ENCODE peak calls at places on chromosome 3, in ten cellular contexts. Z, A, T, U, X, V, J, S, W and N are unnamed samples.

GRCh38 chr3:169664034-169664820 is 715 bp upstream of the MECOM start:
- DNase-seq in Z (peak), A (no peak), T (no peak), U (no peak), X (no peak), V (peak), J (peak), S (peak), W (peak), N (no peak)

GRCh38 chr3:11799777-11800176 is 46.9 kb downstream of the TAMM41 start:
- DNase-seq in Z (no peak), A (no peak), T (no peak), U (no peak), X (no peak), V (no peak), J (no peak), S (no peak), W (no peak), N (no peak)

GRCh38 chr3:113695818-113696645 is at the start of gene USF3:
- DNase-seq in Z (peak), A (peak), T (peak), U (peak), X (peak), V (peak), J (peak), S (peak), W (peak), N (peak)

GRCh38 chr3:177932750-177933660 is 603.2 kb upstream of the KCNMB2 start:
- DNase-seq in Z (no peak), A (no peak), T (peak), U (no peak), X (no peak), V (no peak), J (no peak), S (no peak), W (no peak), N (no peak)

GRCh38 chr3:39279745-39280517 is at the start of gene CX3CR1:
- DNase-seq in Z (no peak), A (no peak), T (no peak), U (no peak), X (no peak), V (no peak), J (no peak), S (no peak), W (no peak), N (no peak)

GRCh38 chr3:179236676-179237301 is 14.1 kb downstream of the KCNMB3 start:
- DNase-seq in Z (no peak), A (no peak), T (no peak), U (no peak), X (no peak), V (no peak), J (no peak), S (no peak), W (no peak), N (no peak)

GRCh38 chr3:172517859-172518466 is 5.3 kb downstream of the TNFSF10 start:
- DNase-seq in Z (no peak), A (no peak), T (no peak), U (no peak), X (no peak), V (no peak), J (no peak), S (no peak), W (no peak), N (no peak)

GRCh38 chr3:50184242-50184978 is 7.0 kb upstream of the GNAT1 start:
- DNase-seq in Z (no peak), A (no peak), T (no peak), U (no peak), X (no peak), V (no peak), J (no peak), S (no peak), W (no peak), N (no peak)

GRCh38 chr3:11668243-11669232 is 24.8 kb upstream of the VGLL4 start:
- DNase-seq in Z (no peak), A (no peak), T (no peak), U (no peak), X (no peak), V (no peak), J (no peak), S (no peak), W (no peak), N (no peak)

GRCh38 chr3:173945801-173946200 is 548.3 kb downstream of the NLGN1 start:
- DNase-seq in Z (no peak), A (no peak), T (no peak), U (no peak), X (no peak), V (no peak), J (no peak), S (no peak), W (no peak), N (no peak)

GRCh38 chr3:140391041-140391440 is 286.8 kb upstream of the TRIM42 start:
- DNase-seq in Z (no peak), A (peak), T (no peak), U (no peak), X (no peak), V (no peak), J (no peak), S (no peak), W (no peak), N (no peak)

GRCh38 chr3:100496711-100497261 is 4.4 kb downstream of the TMEM45A start:
- DNase-seq in Z (no peak), A (no peak), T (no peak), U (no peak), X (no peak), V (no peak), J (peak), S (no peak), W (no peak), N (no peak)
- H3K27ac ChIP-seq in Z (no peak), A (no peak), T (no peak), U (peak), X (no peak), V (no peak), J (no peak), S (no peak), W (no peak), N (no peak)

DNA sequence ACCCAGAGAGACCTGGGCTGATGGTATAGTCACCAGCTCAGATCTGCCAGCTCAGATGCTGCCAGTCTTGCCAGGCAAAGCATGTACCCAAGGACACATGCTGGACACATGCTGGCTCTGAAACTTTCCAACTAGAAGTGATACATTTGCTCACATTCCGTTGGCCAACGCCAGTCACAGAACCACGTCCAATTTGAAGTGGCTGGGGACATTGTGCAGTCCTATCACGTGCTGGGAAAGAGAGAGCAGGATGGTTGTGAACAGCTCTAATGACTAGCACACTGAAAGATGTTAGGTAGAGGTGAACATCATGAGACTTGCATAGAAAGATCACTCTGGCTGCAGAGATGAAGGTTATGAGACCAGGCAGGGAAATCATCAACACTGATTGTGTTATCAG is 308.5 kb upstream of the ROPN1 start:
- DNase-seq in Z (no peak), A (no peak), T (no peak), U (no peak), X (no peak), V (no peak), J (no peak), S (no peak), W (no peak), N (no peak)
- H3K27ac ChIP-seq in Z (no peak), A (no peak), T (no peak), U (no peak), X (no peak), V (no peak), J (no peak), S (no peak), W (no peak), N (no peak)

GRCh38 chr3:45034612-45035252 is 8.6 kb downstream of the CLEC3B start:
- DNase-seq in Z (peak), A (peak), T (peak), U (peak), X (no peak), V (peak), J (peak), S (peak), W (no peak), N (peak)

GRCh38 chr3:45032113-45032512 is 6.0 kb downstream of the CLEC3B start:
- DNase-seq in Z (no peak), A (no peak), T (no peak), U (no peak), X (no peak), V (no peak), J (no peak), S (no peak), W (no peak), N (no peak)

GRCh38 chr3:45033799-45034198 is 7.7 kb downstream of the CLEC3B start:
- DNase-seq in Z (no peak), A (no peak), T (no peak), U (no peak), X (no peak), V (no peak), J (no peak), S (no peak), W (no peak), N (no peak)

GRCh38 chr3:45038096-45038455 is 12.0 kb downstream of the CLEC3B start:
- DNase-seq in Z (no peak), A (no peak), T (no peak), U (no peak), X (no peak), V (no peak), J (no peak), S (no peak), W (no peak), N (no peak)

DNA sequence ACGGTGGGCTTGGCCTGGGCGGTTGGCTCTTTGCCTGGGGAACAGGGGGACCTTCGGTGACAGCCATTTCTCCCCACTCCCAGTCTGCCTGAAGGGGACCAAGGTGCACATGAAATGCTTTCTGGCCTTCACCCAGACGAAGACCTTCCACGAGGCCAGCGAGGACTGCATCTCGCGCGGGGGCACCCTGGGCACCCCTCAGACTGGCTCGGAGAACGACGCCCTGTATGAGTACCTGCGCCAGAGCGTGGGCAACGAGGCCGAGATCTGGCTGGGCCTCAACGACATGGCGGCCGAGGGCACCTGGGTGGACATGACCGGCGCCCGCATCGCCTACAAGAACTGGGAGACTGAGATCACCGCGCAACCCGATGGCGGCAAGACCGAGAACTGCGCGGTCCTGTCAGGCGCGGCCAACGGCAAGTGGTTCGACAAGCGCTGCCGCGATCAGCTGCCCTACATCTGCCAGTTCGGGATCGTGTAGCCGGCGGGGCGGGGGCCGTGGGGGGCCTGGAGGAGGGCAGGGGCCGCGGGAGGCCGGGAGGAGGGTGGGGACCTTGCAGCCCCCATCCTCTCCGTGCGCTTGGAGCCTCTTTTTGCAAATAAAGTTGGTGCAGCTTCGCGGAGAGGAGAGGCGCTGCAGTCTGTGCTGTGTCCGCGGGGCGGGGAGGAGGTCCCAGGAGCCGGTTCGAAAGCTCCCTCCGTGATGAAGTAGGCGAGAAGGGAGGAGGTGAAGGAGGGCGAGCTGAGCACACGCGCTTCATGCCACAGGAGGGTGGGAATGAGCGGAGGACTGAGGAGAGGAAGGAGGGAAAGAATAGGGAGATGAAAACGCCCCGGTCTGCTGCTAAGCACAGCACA is 9.6 kb downstream of the CLEC3B start:
- DNase-seq in Z (no peak), A (peak), T (no peak), U (no peak), X (no peak), V (peak), J (no peak), S (no peak), W (peak), N (peak)
- H3K27ac ChIP-seq in Z (no peak), A (no peak), T (peak), U (peak), X (no peak), V (peak), J (no peak), S (peak), W (no peak), N (no peak)

GRCh38 chr3:81485444-81485865 is 276.0 kb downstream of the GBE1 start:
- DNase-seq in Z (peak), A (peak), T (no peak), U (peak), X (no peak), V (no peak), J (peak), S (no peak), W (no peak), N (peak)
- H3K27ac ChIP-seq in Z (no peak), A (no peak), T (no peak), U (peak), X (no peak), V (no peak), J (peak), S (no peak), W (no peak), N (peak)

GRCh38 chr3:130893240-130894129 is at the start of gene ATP2C1:
- DNase-seq in Z (peak), A (peak), T (peak), U (peak), X (peak), V (peak), J (peak), S (peak), W (peak), N (peak)
- H3K27ac ChIP-seq in Z (peak), A (peak), T (peak), U (peak), X (peak), V (peak), J (peak), S (peak), W (no peak), N (peak)

GRCh38 chr3:101861212-101861977 is 12.1 kb downstream of the NFKBIZ start:
- DNase-seq in Z (no peak), A (no peak), T (no peak), U (no peak), X (no peak), V (no peak), J (peak), S (no peak), W (no peak), N (no peak)

GRCh38 chr3:101858464-101858863 is 9.2 kb downstream of the NFKBIZ start:
- DNase-seq in Z (no peak), A (no peak), T (no peak), U (no peak), X (no peak), V (no peak), J (no peak), S (no peak), W (no peak), N (no peak)

GRCh38 chr3:101859882-101860281 is 10.6 kb downstream of the NFKBIZ start:
- DNase-seq in Z (no peak), A (no peak), T (no peak), U (no peak), X (no peak), V (no peak), J (no peak), S (no peak), W (no peak), N (no peak)

GRCh38 chr3:101862453-101863165 is 13.3 kb downstream of the NFKBIZ start:
- DNase-seq in Z (no peak), A (no peak), T (no peak), U (no peak), X (no peak), V (no peak), J (no peak), S (no peak), W (no peak), N (no peak)

DNA sequence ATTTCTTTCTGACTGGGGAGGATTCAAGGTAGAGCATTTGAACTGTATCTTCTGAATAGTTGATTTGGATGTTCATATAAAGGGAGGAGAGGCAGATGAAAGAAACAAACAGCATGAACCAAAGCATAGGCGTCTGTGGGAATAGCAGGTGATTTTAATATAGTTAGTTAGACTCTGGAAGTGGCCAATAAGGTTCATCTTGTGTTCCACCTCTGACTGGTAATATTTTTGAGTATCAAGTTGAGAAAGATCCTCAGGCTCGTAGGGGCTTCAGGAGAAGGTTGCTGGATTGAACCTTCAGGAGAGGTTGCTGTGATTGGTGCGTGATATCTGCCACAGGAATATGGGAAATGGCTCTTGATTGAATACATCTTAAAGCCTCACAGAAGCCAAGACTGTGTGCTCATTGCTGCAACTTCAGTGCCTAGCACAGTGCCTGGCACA is 12.7 kb downstream of the NFKBIZ start:
- DNase-seq in Z (no peak), A (no peak), T (no peak), U (no peak), X (no peak), V (no peak), J (no peak), S (no peak), W (no peak), N (no peak)
- H3K27ac ChIP-seq in Z (no peak), A (no peak), T (no peak), U (no peak), X (no peak), V (no peak), J (no peak), S (no peak), W (no peak), N (no peak)

GRCh38 chr3:157753753-157754152 is 250.5 kb upstream of the VEPH1 start:
- DNase-seq in Z (no peak), A (no peak), T (no peak), U (no peak), X (no peak), V (no peak), J (no peak), S (no peak), W (no peak), N (no peak)

GRCh38 chr3:157754415-157754814 is 251.2 kb upstream of the VEPH1 start:
- DNase-seq in Z (no peak), A (no peak), T (no peak), U (no peak), X (no peak), V (no peak), J (no peak), S (no peak), W (no peak), N (no peak)

GRCh38 chr3:157752952-157753351 is 249.7 kb upstream of the VEPH1 start:
- DNase-seq in Z (no peak), A (no peak), T (no peak), U (no peak), X (no peak), V (no peak), J (no peak), S (no peak), W (no peak), N (no peak)

DNA sequence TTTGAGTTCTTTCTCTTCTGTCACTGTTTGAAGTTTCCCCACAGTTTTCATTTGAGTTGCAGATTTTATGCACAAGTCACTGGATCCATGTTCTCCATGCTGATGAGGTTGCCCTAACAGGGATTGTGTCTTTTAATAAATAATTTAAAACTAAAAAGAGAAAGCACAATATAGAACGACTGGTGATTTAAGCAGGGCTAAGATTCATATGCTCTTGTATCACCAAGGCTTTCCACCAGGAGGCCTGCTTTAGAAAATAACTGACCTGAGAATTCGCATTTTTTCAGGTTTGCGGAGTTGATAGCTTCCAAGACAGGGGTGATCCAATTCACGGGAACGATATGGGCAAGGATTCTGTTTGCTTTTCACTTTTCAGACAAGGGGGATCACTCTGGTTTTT is 252.0 kb upstream of the VEPH1 start:
- DNase-seq in Z (no peak), A (no peak), T (no peak), U (no peak), X (no peak), V (no peak), J (no peak), S (no peak), W (no peak), N (no peak)
- H3K27ac ChIP-seq in Z (no peak), A (no peak), T (no peak), U (no peak), X (no peak), V (no peak), J (no peak), S (no peak), W (no peak), N (no peak)